ENCODE peak calls at places on chromosomes 3 and 15, in four cellular contexts. D is sigmoid colon, C is Daoy, B is astrocyte of the spinal cord. K is an unnamed sample.
A peak's percentile ranks its signal among the peaks of the same experiment; 100 is the strongest.

GRCh38 chr3:24598691-24599090 is 104.0 kb upstream of the THRB start:
- DNase-seq in D (no peak), C (peak; percentile 19), B (no peak), K (peak; percentile 44)

GRCh38 chr3:170868577-170869239 is 1.3 kb downstream of the RPL22L1 start:
- DNase-seq in D (no peak), C (no peak), B (no peak), K (no peak)

GRCh38 chr3:120498947-120499346 is 48.2 kb upstream of the FSTL1 start:
- DNase-seq in D (peak; percentile 82), C (peak; percentile 91), B (peak; percentile 96), K (peak; percentile 86)

GRCh38 chr3:166554006-166554405 is 716.8 kb upstream of the BCHE start:
- DNase-seq in D (no peak), C (no peak), B (peak; percentile 8), K (peak; percentile 10)

GRCh38 chr15:28900041-28900891 is 14.5 kb downstream of the APBA2 start:
- DNase-seq in D (no peak), C (no peak), B (no peak), K (no peak)

GRCh38 chr3:108437439-108437838 is 73.0 kb downstream of the MYH15 start:
- DNase-seq in D (no peak), C (no peak), B (no peak), K (no peak)

GRCh38 chr15:40251455-40252140 is 12.7 kb downstream of the PAK6 start:
- DNase-seq in D (no peak), C (no peak), B (no peak), K (no peak)

GRCh38 chr3:127171320-127171719 is 21.6 kb upstream of the PRR23E start:
- DNase-seq in D (no peak), C (no peak), B (no peak), K (no peak)

GRCh38 chr3:149480326-149481017 is 6.0 kb downstream of the TM4SF4 start:
- DNase-seq in D (peak; percentile 75), C (peak; percentile 89), B (peak; percentile 91), K (peak; percentile 92)

GRCh38 chr15:44101286-44101685 is 93.8 kb downstream of the FRMD5 start:
- DNase-seq in D (no peak), C (no peak), B (peak; percentile 34), K (peak; percentile 58)

GRCh38 chr3:31695280-31696008 is 162.7 kb downstream of the STT3B start:
- DNase-seq in D (no peak), C (no peak), B (no peak), K (no peak)

GRCh38 chr3:113165841-113166240 is 45.5 kb upstream of the BOC start:
- DNase-seq in D (no peak), C (no peak), B (no peak), K (no peak)

GRCh38 chr15:58330836-58331561 is 100.8 kb upstream of the LIPC start:
- DNase-seq in D (no peak), C (no peak), B (no peak), K (no peak)

GRCh38 chr15:51579012-51579411 is 43.6 kb downstream of the DMXL2 start:
- DNase-seq in D (no peak), C (no peak), B (no peak), K (no peak)

GRCh38 chr3:53804697-53805462 is 41.3 kb downstream of the CHDH start:
- DNase-seq in D (peak; percentile 40), C (peak; percentile 62), B (peak; percentile 48), K (peak; percentile 82)

GRCh38 chr3:170189396-170190256 is 8.1 kb upstream of the PHC3 start:
- DNase-seq in D (no peak), C (no peak), B (no peak), K (no peak)

GRCh38 chr15:67066041-67067021 is 929 bp downstream of the SMAD3 start:
- DNase-seq in D (peak; percentile 72), C (no peak), B (no peak), K (peak; percentile 67)

GRCh38 chr3:24773798-24774197 is 279.1 kb upstream of the THRB start:
- DNase-seq in D (peak; percentile 73), C (peak; percentile 55), B (peak; percentile 72), K (peak; percentile 86)

GRCh38 chr3:123066896-123067688 is at the start of gene PDIA5:
- DNase-seq in D (peak; percentile 95), C (peak; percentile 97), B (peak; percentile 89), K (peak; percentile 96)

GRCh38 chr3:126390751-126391150 is 4.0 kb upstream of the CFAP100 start:
- DNase-seq in D (peak; percentile 54), C (no peak), B (no peak), K (no peak)

GRCh38 chr3:127496256-127496655 is 94.3 kb downstream of the TPRA1 start:
- DNase-seq in D (peak; percentile 35), C (no peak), B (no peak), K (no peak)

GRCh38 chr15:74209997-74210573 is 7.5 kb upstream of the STRA6 start:
- DNase-seq in D (no peak), C (peak; percentile 91), B (peak; percentile 82), K (peak; percentile 92)

GRCh38 chr15:64761156-64761555 is 14.2 kb downstream of the RBPMS2 start:
- DNase-seq in D (no peak), C (no peak), B (no peak), K (no peak)

GRCh38 chr3:186646841-186647240 is 6.6 kb downstream of the FETUB start:
- DNase-seq in D (no peak), C (no peak), B (no peak), K (no peak)

GRCh38 chr3:43723121-43723734 is 32.5 kb downstream of the ABHD5 start:
- DNase-seq in D (no peak), C (no peak), B (peak; percentile 56), K (peak; percentile 15)

K was measured in astrocyte of the hippocampus.